ENCODE peak calls at places on chromosomes 16 and 17, in six cellular contexts. R is RWPE2, D is kidney, V is mesendoderm, C is esophagus muscularis mucosa, B is mesenchymal stem cell. A is an unnamed sample.

GRCh38 chr16:58049697-58050185 is 24.2 kb downstream of the MMP15 start:
- DNase-seq in C (no peak), B (no peak), R (no peak), D (peak; percentile 70), V (no peak), A (no peak)

GRCh38 chr17:72345083-72345482 is 224.3 kb downstream of the SOX9 start:
- DNase-seq in B (no peak), V (peak; percentile 66), R (no peak), C (no peak), D (no peak), A (no peak)

GRCh38 chr17:80320496-80320895 is 59.8 kb downstream of the RNF213 start:
- DNase-seq in C (no peak), R (no peak), V (no peak), B (no peak), D (no peak), A (no peak)

GRCh38 chr17:76534831-76535732 is 2.4 kb downstream of the CYGB start:
- DNase-seq in B (no peak), C (no peak), D (peak; percentile 37), V (peak; percentile 51), R (peak; percentile 76), A (no peak)

GRCh38 chr17:35750526-35751395 is 2.3 kb downstream of the GAS2L2 start:
- DNase-seq in V (no peak), B (no peak), C (no peak), R (no peak), D (no peak), A (no peak)

GRCh38 chr16:77211880-77212735 is 12.9 kb downstream of the SYCE1L start:
- DNase-seq in V (peak; percentile 92), B (peak; percentile 46), R (peak; percentile 78), D (peak; percentile 86), C (no peak), A (peak; percentile 80)

GRCh38 chr17:82050761-82051641 is 610 bp downstream of the RFNG start:
- DNase-seq in D (peak; percentile 80), B (no peak), C (no peak), R (no peak), V (no peak), A (no peak)

GRCh38 chr17:42518755-42519545 is 17.1 kb upstream of the NAGLU start:
- DNase-seq in R (no peak), V (no peak), D (no peak), C (no peak), B (no peak), A (peak; percentile 90)

GRCh38 chr17:29215717-29216116 is 30.9 kb upstream of the CRYBA1 start:
- DNase-seq in C (no peak), D (no peak), V (peak; percentile 40), R (no peak), B (no peak), A (no peak)

GRCh38 chr17:4219241-4219640 is 44.5 kb downstream of the ANKFY1 start:
- DNase-seq in C (no peak), B (no peak), V (no peak), R (no peak), D (no peak), A (no peak)

GRCh38 chr17:32878211-32878610 is 1.3 kb upstream of the MYO1D start:
- DNase-seq in D (no peak), V (no peak), C (no peak), B (no peak), R (no peak), A (no peak)

GRCh38 chr17:77915594-77916021 is 42.9 kb upstream of the TNRC6C start:
- DNase-seq in V (peak; percentile 88), C (no peak), B (no peak), R (no peak), D (no peak), A (no peak)

GRCh38 chr17:8953152-8953885 is 12.2 kb downstream of the PIK3R5 start:
- DNase-seq in R (no peak), V (no peak), B (no peak), C (peak; percentile 50), D (no peak), A (no peak)

GRCh38 chr16:57475711-57476339 is 10.5 kb downstream of the DOK4 start:
- DNase-seq in B (peak; percentile 76), C (no peak), V (peak; percentile 98), R (no peak), D (peak; percentile 85), A (peak; percentile 67)

GRCh38 chr17:57099165-57099564 is 14.1 kb downstream of the AKAP1 start:
- DNase-seq in D (no peak), R (no peak), B (no peak), V (no peak), C (no peak), A (no peak)

GRCh38 chr17:79452706-79453105 is 158.1 kb downstream of the RBFOX3 start:
- DNase-seq in C (no peak), D (no peak), B (no peak), V (no peak), R (no peak), A (no peak)

GRCh38 chr17:67993998-67994361 is 2.3 kb downstream of the C17orf58 start:
- DNase-seq in V (peak; percentile 65), R (no peak), B (peak; percentile 66), D (no peak), C (no peak), A (no peak)

DNA sequence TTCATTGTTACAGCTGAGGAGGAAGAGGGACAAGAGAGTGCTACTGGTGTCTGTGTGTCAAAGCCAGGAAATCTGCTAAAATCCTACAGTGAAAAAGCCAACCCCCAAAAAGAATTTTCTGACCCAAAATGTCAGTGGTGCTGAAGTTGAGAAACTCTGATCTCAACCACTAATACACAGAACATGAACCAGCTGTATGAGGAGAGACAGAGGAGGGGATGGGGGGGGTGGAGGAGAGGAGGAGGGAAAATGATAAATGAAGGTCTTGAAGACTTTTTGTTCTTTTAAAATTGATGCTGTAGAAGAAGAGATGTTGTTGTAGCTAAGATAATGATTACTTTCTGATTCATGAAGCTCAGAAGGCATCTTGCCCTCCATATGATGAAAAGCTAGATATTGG is 27.4 kb upstream of the CDRT4 start:
- DNase-seq in V (no peak), R (no peak), C (no peak), B (no peak), D (no peak), A (no peak)
- H3K36me3 ChIP-seq in V (peaks cover 1% of the 10 kb centered on the region), R (no peaks in the 10 kb centered on the region), C (no peaks in the 10 kb centered on the region), B (peaks cover 8% of the 10 kb centered on the region), D (no peaks in the 10 kb centered on the region), A (no peaks in the 10 kb centered on the region)

GRCh38 chr17:43772877-43773648 is 5.7 kb downstream of the DUSP3 start:
- DNase-seq in D (no peak), R (no peak), V (no peak), C (no peak), B (no peak), A (no peak)
- H3K36me3 ChIP-seq in D (peaks cover 52% of the 10 kb centered on the region), R (peaks cover 68% of the 10 kb centered on the region), V (peaks cover 2% of the 10 kb centered on the region), C (peaks cover 83% of the 10 kb centered on the region), B (peaks cover 83% of the 10 kb centered on the region), A (peaks cover 3% of the 10 kb centered on the region)

GRCh38 chr17:45287526-45288264 is 25.8 kb upstream of the SPATA32 start:
- DNase-seq in B (no peak), R (no peak), D (no peak), V (no peak), C (no peak), A (no peak)

GRCh38 chr17:45283711-45284110 is 21.8 kb upstream of the SPATA32 start:
- DNase-seq in R (no peak), C (no peak), B (no peak), V (no peak), D (peak; percentile 35), A (no peak)

GRCh38 chr17:45284176-45285140 is 22.6 kb upstream of the SPATA32 start:
- DNase-seq in C (no peak), D (peak; percentile 54), R (no peak), V (peak; percentile 28), B (no peak), A (no peak)

GRCh38 chr17:45288825-45289224 is 26.9 kb upstream of the SPATA32 start:
- DNase-seq in C (no peak), D (no peak), V (no peak), B (no peak), R (no peak), A (no peak)

GRCh38 chr17:45286286-45286685 is 24.4 kb upstream of the SPATA32 start:
- DNase-seq in R (no peak), C (no peak), D (no peak), V (no peak), B (no peak), A (no peak)
- H3K36me3 ChIP-seq in R (peaks cover 89% of the 10 kb centered on the region), C (peaks cover 80% of the 10 kb centered on the region), D (peaks cover 26% of the 10 kb centered on the region), V (peaks cover 4% of the 10 kb centered on the region), B (peaks cover 81% of the 10 kb centered on the region), A (peaks cover 6% of the 10 kb centered on the region)

GRCh38 chr17:60161598-60162330 is 12.0 kb downstream of the CA4 start:
- DNase-seq in D (peak; percentile 86), C (no peak), V (peak; percentile 72), R (no peak), B (no peak), A (no peak)
- H3K36me3 ChIP-seq in D (no peaks in the 10 kb centered on the region), C (no peaks in the 10 kb centered on the region), V (no peaks in the 10 kb centered on the region), R (no peaks in the 10 kb centered on the region), B (no peaks in the 10 kb centered on the region), A (no peaks in the 10 kb centered on the region)

GRCh38 chr16:67298277-67298676 is 18.9 kb downstream of the PLEKHG4 start:
- DNase-seq in B (no peak), D (no peak), C (no peak), R (no peak), V (no peak), A (no peak)
- H3K36me3 ChIP-seq in B (no peaks in the 10 kb centered on the region), D (no peaks in the 10 kb centered on the region), C (no peaks in the 10 kb centered on the region), R (no peaks in the 10 kb centered on the region), V (no peaks in the 10 kb centered on the region), A (no peaks in the 10 kb centered on the region)

DNA sequence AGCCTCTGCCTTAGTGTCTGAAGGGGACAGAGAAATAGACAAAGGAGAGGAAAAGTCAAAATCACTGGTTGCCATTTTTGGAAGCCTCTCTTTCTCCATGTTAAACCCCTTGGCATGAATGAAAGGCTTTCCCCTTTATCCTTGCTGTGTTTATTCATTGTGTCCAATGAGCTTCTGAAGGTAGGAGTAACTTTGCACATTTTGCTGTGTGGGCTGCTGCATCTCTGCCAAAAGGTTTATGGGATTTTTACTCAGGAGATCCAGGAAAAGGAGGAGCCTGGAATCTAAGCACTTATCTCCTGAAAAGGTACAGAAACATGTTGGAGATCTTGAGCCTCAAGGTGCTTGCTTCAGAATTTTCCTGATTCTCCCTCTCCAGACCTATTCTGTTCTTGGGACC is 3.9 kb downstream of the CNTROB start:
- DNase-seq in R (no peak), D (no peak), V (no peak), C (no peak), B (no peak), A (no peak)
- H3K36me3 ChIP-seq in R (peaks cover 68% of the 10 kb centered on the region), D (peaks cover 16% of the 10 kb centered on the region), V (peaks cover 7% of the 10 kb centered on the region), C (peaks cover 61% of the 10 kb centered on the region), B (peaks cover 59% of the 10 kb centered on the region), A (peaks cover 4% of the 10 kb centered on the region)

DNA sequence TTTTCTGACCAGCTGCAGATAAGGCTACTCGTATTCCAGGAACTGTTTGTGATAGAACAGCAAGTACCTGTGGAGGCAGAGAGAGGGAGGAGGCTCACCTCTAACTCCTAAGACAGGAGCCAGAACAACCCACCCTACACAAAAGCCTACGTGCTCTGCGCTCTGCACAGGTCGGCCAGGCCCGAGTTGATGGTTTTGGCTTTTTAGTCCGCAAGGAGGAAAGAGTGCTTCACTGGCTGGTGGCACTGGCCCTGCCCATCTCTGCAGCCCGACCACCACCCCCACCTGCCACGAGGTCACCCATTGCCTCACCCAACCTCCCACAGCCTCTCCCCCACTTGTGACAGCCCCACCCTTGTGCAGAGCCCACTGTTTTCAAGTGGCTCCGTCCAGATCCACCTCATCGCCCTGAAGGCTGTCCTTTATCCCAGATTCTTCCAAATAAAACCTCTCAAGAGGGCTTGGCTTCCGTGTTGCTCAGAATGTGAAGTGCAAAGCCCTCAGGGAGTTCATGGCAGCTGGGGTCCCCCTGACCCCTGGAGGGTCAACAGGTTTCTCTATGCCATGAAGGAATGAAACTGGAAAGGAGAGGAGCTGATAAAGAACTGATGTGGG is 39.7 kb downstream of the USP22 start:
- DNase-seq in V (no peak), C (no peak), B (no peak), D (peak; percentile 50), R (no peak), A (no peak)
- H3K36me3 ChIP-seq in V (peaks cover 45% of the 10 kb centered on the region), C (peaks cover 86% of the 10 kb centered on the region), B (peaks cover 97% of the 10 kb centered on the region), D (peaks cover 55% of the 10 kb centered on the region), R (peaks cover 77% of the 10 kb centered on the region), A (peaks cover 12% of the 10 kb centered on the region)

GRCh38 chr16:24935336-24935735 is 79.8 kb downstream of the ARHGAP17 start:
- DNase-seq in B (no peak), C (no peak), D (no peak), R (no peak), V (no peak), A (no peak)
- H3K36me3 ChIP-seq in B (peaks cover 93% of the 10 kb centered on the region), C (peaks cover 98% of the 10 kb centered on the region), D (peaks cover 22% of the 10 kb centered on the region), R (peaks cover 32% of the 10 kb centered on the region), V (peaks cover 19% of the 10 kb centered on the region), A (peaks cover 7% of the 10 kb centered on the region)